ENCODE peak calls at places on chromosomes 3 and 15, in seven cellular contexts. U is ecto neural progenitor cell, V is cardiac fibroblast, L is kidney glomerular epithelial cell, G is stromal cell of bone marrow, F is fibroblast of pulmonary artery, N is HCEC 1CT. S is an unnamed sample.

GRCh38 chr3:12175844-12176453 is 17.2 kb upstream of the TIMP4 start:
- DNase-seq in N (peak), F (peak), V (peak), L (peak), G (no peak), U (peak), S (no peak)

GRCh38 chr15:77126927-77127326 is 56.0 kb upstream of the TSPAN3 start:
- DNase-seq in G (no peak), F (no peak), L (no peak), V (no peak), N (no peak), U (no peak), S (no peak)

GRCh38 chr3:53384465-53385277 is 37.3 kb upstream of the DCP1A start:
- DNase-seq in L (no peak), U (no peak), G (no peak), V (no peak), F (no peak), N (no peak), S (no peak)

GRCh38 chr3:64548200-64548889 is 139.5 kb downstream of the ADAMTS9 start:
- DNase-seq in F (peak), G (peak), N (no peak), U (no peak), L (no peak), V (no peak), S (no peak)

GRCh38 chr15:34582461-34583357 is 742 bp downstream of the GOLGA8B start:
- DNase-seq in V (peak), N (no peak), F (peak), L (peak), G (no peak), U (peak), S (peak)

GRCh38 chr3:44772099-44772442 is 10.5 kb downstream of the KIF15 start:
- DNase-seq in L (no peak), V (no peak), U (no peak), G (no peak), F (no peak), N (no peak), S (no peak)

GRCh38 chr3:139522421-139522820 is 17.1 kb downstream of the RBP1 start:
- DNase-seq in G (no peak), U (no peak), L (no peak), N (no peak), F (no peak), V (no peak), S (no peak)

GRCh38 chr15:33125883-33126535 is 68.5 kb downstream of the FMN1 start:
- DNase-seq in L (no peak), G (no peak), U (no peak), N (no peak), F (no peak), V (no peak), S (no peak)

GRCh38 chr15:78619022-78619950 is 1.5 kb downstream of the CHRNA3 start:
- DNase-seq in U (no peak), L (no peak), F (no peak), G (no peak), N (no peak), V (no peak), S (no peak)

GRCh38 chr3:119585867-119586570 is 6.7 kb downstream of the ADPRH start:
- DNase-seq in V (peak), G (no peak), L (no peak), U (no peak), N (no peak), F (no peak), S (no peak)